ENCODE peak calls at places on chromosome 1, in nine cellular contexts. One of them, this sample, is unnamed.

GRCh38 chr1:14552246-14552970 is 46.1 kb upstream of the KAZN start:
- DNase-seq in Panc1: no peak
- DNase-seq in tibial artery: no peak
- DNase-seq in transverse colon: no peak
- DNase-seq in cardiac muscle cell: no peak
- DNase-seq in retinal pigment epithelial cell: no peak
- DNase-seq in IMR-90: no peak
- DNase-seq in heart left ventricle: no peak
- DNase-seq in fibroblast of lung: no peak
- DNase-seq in this sample: no peak

GRCh38 chr1:37755290-37755689 is 9.6 kb downstream of the EPHA10 start:
- DNase-seq in Panc1: no peak
- DNase-seq in tibial artery: no peak
- DNase-seq in transverse colon: no peak
- DNase-seq in cardiac muscle cell: no peak
- DNase-seq in retinal pigment epithelial cell: no peak
- DNase-seq in IMR-90: no peak
- DNase-seq in heart left ventricle: no peak
- DNase-seq in fibroblast of lung: no peak
- DNase-seq in this sample: no peak

GRCh38 chr1:227889863-227890405 is 57.8 kb downstream of the WNT9A start:
- DNase-seq in Panc1: no peak
- DNase-seq in tibial artery: no peak
- DNase-seq in transverse colon: no peak
- DNase-seq in cardiac muscle cell: no peak
- DNase-seq in retinal pigment epithelial cell: no peak
- DNase-seq in IMR-90: no peak
- DNase-seq in heart left ventricle: no peak
- DNase-seq in fibroblast of lung: no peak
- DNase-seq in this sample: no peak

GRCh38 chr1:108569097-108569728 is 9.3 kb downstream of the EEIG2 start:
- DNase-seq in Panc1: no peak
- DNase-seq in tibial artery: no peak
- DNase-seq in transverse colon: no peak
- DNase-seq in cardiac muscle cell: no peak
- DNase-seq in retinal pigment epithelial cell: no peak
- DNase-seq in IMR-90: peak; percentile 22
- DNase-seq in heart left ventricle: no peak
- DNase-seq in fibroblast of lung: peak; percentile 25
- DNase-seq in this sample: no peak

GRCh38 chr1:75615664-75616435 is 4.9 kb upstream of the SLC44A5 start:
- DNase-seq in Panc1: no peak
- DNase-seq in tibial artery: peak; percentile 20
- DNase-seq in transverse colon: peak; percentile 6
- DNase-seq in cardiac muscle cell: peak; percentile 81
- DNase-seq in retinal pigment epithelial cell: no peak
- DNase-seq in IMR-90: peak; percentile 21
- DNase-seq in heart left ventricle: peak; percentile 28
- DNase-seq in fibroblast of lung: peak; percentile 56
- DNase-seq in this sample: no peak

GRCh38 chr1:1462318-1462966 is 9.1 kb upstream of the ATAD3B start:
- DNase-seq in Panc1: no peak
- DNase-seq in tibial artery: no peak
- DNase-seq in transverse colon: peak; percentile 51
- DNase-seq in cardiac muscle cell: peak; percentile 41
- DNase-seq in retinal pigment epithelial cell: no peak
- DNase-seq in IMR-90: no peak
- DNase-seq in heart left ventricle: peak; percentile 43
- DNase-seq in fibroblast of lung: no peak
- DNase-seq in this sample: no peak

GRCh38 chr1:224510880-224511645 is 76.5 kb upstream of the WDR26 start:
- DNase-seq in Panc1: no peak
- DNase-seq in tibial artery: no peak
- DNase-seq in transverse colon: no peak
- DNase-seq in cardiac muscle cell: no peak
- DNase-seq in retinal pigment epithelial cell: no peak
- DNase-seq in IMR-90: peak; percentile 73
- DNase-seq in heart left ventricle: no peak
- DNase-seq in fibroblast of lung: peak; percentile 69
- DNase-seq in this sample: no peak

GRCh38 chr1:201721131-201722049 is 107.6 kb upstream of the IPO9 start:
- DNase-seq in Panc1: no peak
- DNase-seq in tibial artery: no peak
- DNase-seq in transverse colon: no peak
- DNase-seq in cardiac muscle cell: peak; percentile 47
- DNase-seq in retinal pigment epithelial cell: no peak
- DNase-seq in IMR-90: peak; percentile 83
- DNase-seq in heart left ventricle: no peak
- DNase-seq in fibroblast of lung: peak; percentile 81
- DNase-seq in this sample: peak; percentile 72

GRCh38 chr1:208183977-208184901 is 59.9 kb downstream of the PLXNA2 start:
- DNase-seq in Panc1: no peak
- DNase-seq in tibial artery: peak; percentile 82
- DNase-seq in transverse colon: peak; percentile 78
- DNase-seq in cardiac muscle cell: no peak
- DNase-seq in retinal pigment epithelial cell: no peak
- DNase-seq in IMR-90: peak; percentile 40
- DNase-seq in heart left ventricle: peak; percentile 51
- DNase-seq in fibroblast of lung: peak; percentile 86
- DNase-seq in this sample: no peak

GRCh38 chr1:226903819-226904710 is 33.6 kb downstream of the PSEN2 start:
- DNase-seq in Panc1: no peak
- DNase-seq in tibial artery: no peak
- DNase-seq in transverse colon: no peak
- DNase-seq in cardiac muscle cell: no peak
- DNase-seq in retinal pigment epithelial cell: no peak
- DNase-seq in IMR-90: peak; percentile 73
- DNase-seq in heart left ventricle: peak; percentile 39
- DNase-seq in fibroblast of lung: peak; percentile 65
- DNase-seq in this sample: no peak

GRCh38 chr1:94783342-94784264 is 36.6 kb upstream of the SLC44A3 start:
- DNase-seq in Panc1: no peak
- DNase-seq in tibial artery: peak; percentile 92
- DNase-seq in transverse colon: peak; percentile 73
- DNase-seq in cardiac muscle cell: no peak
- DNase-seq in retinal pigment epithelial cell: no peak
- DNase-seq in IMR-90: peak; percentile 94
- DNase-seq in heart left ventricle: peak; percentile 77
- DNase-seq in fibroblast of lung: peak; percentile 99
- DNase-seq in this sample: peak; percentile 94

GRCh38 chr1:43069481-43070050 is 102.5 kb downstream of the EBNA1BP2 start:
- DNase-seq in Panc1: no peak
- DNase-seq in tibial artery: no peak
- DNase-seq in transverse colon: no peak
- DNase-seq in cardiac muscle cell: peak; percentile 43
- DNase-seq in retinal pigment epithelial cell: peak; percentile 87
- DNase-seq in IMR-90: no peak
- DNase-seq in heart left ventricle: no peak
- DNase-seq in fibroblast of lung: peak; percentile 21
- DNase-seq in this sample: no peak

GRCh38 chr1:5390497-5390896 is 601.7 kb downstream of the NPHP4 start:
- DNase-seq in Panc1: no peak
- DNase-seq in tibial artery: no peak
- DNase-seq in transverse colon: no peak
- DNase-seq in cardiac muscle cell: no peak
- DNase-seq in retinal pigment epithelial cell: no peak
- DNase-seq in IMR-90: no peak
- DNase-seq in heart left ventricle: no peak
- DNase-seq in fibroblast of lung: no peak
- DNase-seq in this sample: no peak

GRCh38 chr1:183025782-183026774 is 2.9 kb downstream of the LAMC1 start:
- DNase-seq in Panc1: no peak
- DNase-seq in tibial artery: no peak
- DNase-seq in transverse colon: no peak
- DNase-seq in cardiac muscle cell: no peak
- DNase-seq in retinal pigment epithelial cell: no peak
- DNase-seq in IMR-90: peak; percentile 56
- DNase-seq in heart left ventricle: no peak
- DNase-seq in fibroblast of lung: peak; percentile 50
- DNase-seq in this sample: no peak

GRCh38 chr1:100277866-100278265 is 11.8 kb downstream of the RTCA start:
- DNase-seq in Panc1: no peak
- DNase-seq in tibial artery: no peak
- DNase-seq in transverse colon: no peak
- DNase-seq in cardiac muscle cell: no peak
- DNase-seq in retinal pigment epithelial cell: no peak
- DNase-seq in IMR-90: no peak
- DNase-seq in heart left ventricle: no peak
- DNase-seq in fibroblast of lung: no peak
- DNase-seq in this sample: no peak

GRCh38 chr1:64598100-64598571 is 128.2 kb downstream of the CACHD1 start:
- DNase-seq in Panc1: no peak
- DNase-seq in tibial artery: no peak
- DNase-seq in transverse colon: no peak
- DNase-seq in cardiac muscle cell: peak; percentile 80
- DNase-seq in retinal pigment epithelial cell: peak; percentile 81
- DNase-seq in IMR-90: peak; percentile 73
- DNase-seq in heart left ventricle: no peak
- DNase-seq in fibroblast of lung: peak; percentile 85
- DNase-seq in this sample: no peak

GRCh38 chr1:115545791-115546733 is 95.7 kb upstream of the VANGL1 start:
- DNase-seq in Panc1: peak; percentile 27
- DNase-seq in tibial artery: peak; percentile 32
- DNase-seq in transverse colon: peak; percentile 34
- DNase-seq in cardiac muscle cell: peak; percentile 73
- DNase-seq in retinal pigment epithelial cell: peak; percentile 89
- DNase-seq in IMR-90: peak; percentile 95
- DNase-seq in heart left ventricle: peak; percentile 53
- DNase-seq in fibroblast of lung: peak; percentile 97
- DNase-seq in this sample: no peak

GRCh38 chr1:145707183-145707867 is at the start of gene PDZK1:
- DNase-seq in Panc1: no peak
- DNase-seq in tibial artery: no peak
- DNase-seq in transverse colon: no peak
- DNase-seq in cardiac muscle cell: no peak
- DNase-seq in retinal pigment epithelial cell: no peak
- DNase-seq in IMR-90: no peak
- DNase-seq in heart left ventricle: no peak
- DNase-seq in fibroblast of lung: no peak
- DNase-seq in this sample: no peak
- H3K4me3 ChIP-seq in Panc1: no peak within 1 kb of the TSS
- H3K4me3 ChIP-seq in tibial artery: no peak within 1 kb of the TSS
- H3K4me3 ChIP-seq in transverse colon: no peak within 1 kb of the TSS
- H3K4me3 ChIP-seq in cardiac muscle cell: no peak within 1 kb of the TSS
- H3K4me3 ChIP-seq in retinal pigment epithelial cell: no peak within 1 kb of the TSS
- H3K4me3 ChIP-seq in IMR-90: no peak within 1 kb of the TSS
- H3K4me3 ChIP-seq in heart left ventricle: no peak within 1 kb of the TSS
- H3K4me3 ChIP-seq in fibroblast of lung: no peak within 1 kb of the TSS
- H3K4me3 ChIP-seq in this sample: no peak within 1 kb of the TSS

GRCh38 chr1:81936838-81937237 is 136.1 kb downstream of the ADGRL2 start:
- DNase-seq in Panc1: no peak
- DNase-seq in tibial artery: no peak
- DNase-seq in transverse colon: no peak
- DNase-seq in cardiac muscle cell: no peak
- DNase-seq in retinal pigment epithelial cell: no peak
- DNase-seq in IMR-90: no peak
- DNase-seq in heart left ventricle: no peak
- DNase-seq in fibroblast of lung: no peak
- DNase-seq in this sample: no peak

GRCh38 chr1:81937791-81938450 is 137.2 kb downstream of the ADGRL2 start:
- DNase-seq in Panc1: no peak
- DNase-seq in tibial artery: no peak
- DNase-seq in transverse colon: no peak
- DNase-seq in cardiac muscle cell: no peak
- DNase-seq in retinal pigment epithelial cell: no peak
- DNase-seq in IMR-90: no peak
- DNase-seq in heart left ventricle: no peak
- DNase-seq in fibroblast of lung: no peak
- DNase-seq in this sample: no peak
- TF ChIP-seq CTCF in Panc1: no peak
- TF ChIP-seq CTCF in tibial artery: no peak
- TF ChIP-seq CTCF in transverse colon: no peak
- TF ChIP-seq CTCF in cardiac muscle cell: no peak
- TF ChIP-seq CTCF in retinal pigment epithelial cell: no peak
- TF ChIP-seq CTCF in IMR-90: no peak
- TF ChIP-seq CTCF in heart left ventricle: no peak
- TF ChIP-seq CTCF in fibroblast of lung: no peak
- TF ChIP-seq CTCF in this sample: no peak

DNA sequence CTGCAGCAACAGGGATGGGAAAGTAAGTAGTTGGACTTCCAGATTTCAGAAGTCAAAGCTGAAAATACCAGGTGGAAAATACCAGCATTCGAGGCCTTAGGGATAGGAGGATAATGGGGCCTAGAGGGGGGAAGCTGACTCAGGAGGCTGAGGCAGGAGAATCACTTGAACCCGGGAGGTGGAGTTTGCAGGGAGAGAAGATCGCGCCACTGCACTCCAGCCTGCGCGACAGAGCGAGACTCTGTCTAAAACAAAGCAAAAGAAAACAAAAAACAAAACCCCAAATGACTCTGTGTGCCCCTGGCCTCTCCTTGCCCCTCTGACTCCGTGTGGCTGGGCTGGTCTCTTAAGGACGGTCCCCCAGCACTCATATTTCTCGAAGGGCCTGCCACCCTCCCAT is 3.4 kb downstream of the SH2D2A start:
- DNase-seq in Panc1: no peak
- DNase-seq in tibial artery: no peak
- DNase-seq in transverse colon: no peak
- DNase-seq in cardiac muscle cell: no peak
- DNase-seq in retinal pigment epithelial cell: no peak
- DNase-seq in IMR-90: no peak
- DNase-seq in heart left ventricle: no peak
- DNase-seq in fibroblast of lung: no peak
- DNase-seq in this sample: no peak
- H3K4me3 ChIP-seq in Panc1: peak overlapping the region; percentile 52
- H3K4me3 ChIP-seq in tibial artery: peak overlapping the region; percentile 43
- H3K4me3 ChIP-seq in transverse colon: peak overlapping the region; percentile 53
- H3K4me3 ChIP-seq in cardiac muscle cell: peak overlapping the region; percentile 27
- H3K4me3 ChIP-seq in retinal pigment epithelial cell: peak overlapping the region; percentile 40
- H3K4me3 ChIP-seq in IMR-90: no peak overlapping the region
- H3K4me3 ChIP-seq in heart left ventricle: peak overlapping the region; percentile 55
- H3K4me3 ChIP-seq in fibroblast of lung: no peak overlapping the region
- H3K4me3 ChIP-seq in this sample: peak overlapping the region; percentile 18

DNA sequence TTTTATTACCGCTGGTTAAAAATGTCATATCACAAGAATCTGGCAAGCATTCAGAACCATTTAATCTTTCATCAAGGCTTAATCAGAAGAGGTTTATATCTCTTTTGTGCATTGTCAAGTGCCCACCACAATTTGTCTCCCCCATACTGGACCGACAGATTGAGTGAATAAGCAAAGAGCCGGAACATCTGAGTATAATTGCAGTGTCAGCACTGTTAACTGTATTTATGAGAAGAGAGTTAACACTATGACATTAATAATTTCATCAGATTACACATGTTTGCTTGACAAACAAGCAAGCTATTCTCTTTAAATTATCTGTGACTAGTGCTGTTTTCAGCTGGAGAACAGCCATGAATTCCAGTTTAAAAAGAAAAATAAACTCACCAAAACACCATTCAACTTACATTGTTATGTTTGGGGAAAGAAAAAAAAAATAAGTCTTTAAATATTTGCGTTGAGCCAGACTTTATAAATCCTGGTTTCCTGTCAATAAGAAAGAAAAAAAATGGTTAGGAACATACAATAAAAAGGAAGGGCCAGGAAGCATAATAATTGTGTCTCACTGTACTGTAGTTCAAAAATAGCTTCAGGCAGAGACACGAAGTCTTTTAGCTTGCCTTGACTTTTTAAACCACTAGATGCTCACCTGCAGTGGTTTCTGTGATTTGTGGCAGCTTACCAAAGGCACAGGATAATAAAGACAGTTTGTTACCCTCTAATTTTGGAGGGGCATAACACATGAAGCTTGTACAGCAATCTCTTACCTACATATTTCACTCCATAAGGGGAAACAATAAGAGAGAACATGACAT is 302.2 kb upstream of the ADGRL2 start:
- DNase-seq in Panc1: no peak
- DNase-seq in tibial artery: no peak
- DNase-seq in transverse colon: no peak
- DNase-seq in cardiac muscle cell: no peak
- DNase-seq in retinal pigment epithelial cell: no peak
- DNase-seq in IMR-90: no peak
- DNase-seq in heart left ventricle: no peak
- DNase-seq in fibroblast of lung: no peak
- DNase-seq in this sample: peak; percentile 94
- TF ChIP-seq CTCF in Panc1: no peak
- TF ChIP-seq CTCF in tibial artery: no peak
- TF ChIP-seq CTCF in transverse colon: no peak
- TF ChIP-seq CTCF in cardiac muscle cell: no peak
- TF ChIP-seq CTCF in retinal pigment epithelial cell: no peak
- TF ChIP-seq CTCF in IMR-90: no peak
- TF ChIP-seq CTCF in heart left ventricle: no peak
- TF ChIP-seq CTCF in fibroblast of lung: no peak
- TF ChIP-seq CTCF in this sample: no peak